ENCODE peak calls at places on chromosomes 16 and 17, in seven cellular contexts. Q is sigmoid colon, S is colonic mucosa, E is heart right ventricle, U is uterus, X is fibroblast of the aortic adventitia, W is adrenal gland. K is an unnamed sample.

GRCh38 chr17:66953661-66954060 is 10.8 kb upstream of the CACNG4 start:
- DNase-seq in Q (no peak), S (no peak), E (no peak), U (no peak), X (no peak), W (no peak), K (no peak)

GRCh38 chr17:2122641-2123302 is 67.9 kb downstream of the HIC1 start:
- DNase-seq in Q (peak), S (peak), E (peak), U (peak), X (peak), W (peak), K (peak)

GRCh38 chr17:80695979-80696378 is 151.3 kb downstream of the RPTOR start:
- DNase-seq in Q (no peak), S (no peak), E (no peak), U (no peak), X (no peak), W (peak), K (no peak)

GRCh38 chr16:72876981-72877373 is 171.0 kb downstream of the ZFHX3 start:
- DNase-seq in Q (no peak), S (no peak), E (no peak), U (no peak), X (no peak), W (no peak), K (peak)

GRCh38 chr16:8796469-8797363 is 723 bp downstream of the TMEM186 start:
- DNase-seq in Q (no peak), S (no peak), E (no peak), U (no peak), X (peak), W (no peak), K (no peak)

GRCh38 chr16:85162478-85163277 is 50.4 kb upstream of the CIBAR2 start:
- DNase-seq in Q (peak), S (peak), E (peak), U (peak), X (peak), W (peak), K (peak)

GRCh38 chr16:84569382-84569987 is 48.4 kb downstream of the COTL1 start:
- DNase-seq in Q (no peak), S (peak), E (no peak), U (no peak), X (peak), W (no peak), K (no peak)

GRCh38 chr16:77443834-77444460 is 9.1 kb upstream of the ADAMTS18 start:
- DNase-seq in Q (no peak), S (no peak), E (no peak), U (no peak), X (no peak), W (no peak), K (no peak)

GRCh38 chr17:72049914-72050313 is 70.9 kb upstream of the SOX9 start:
- DNase-seq in Q (no peak), S (no peak), E (no peak), U (no peak), X (no peak), W (no peak), K (no peak)

GRCh38 chr17:44793885-44794698 is 35.3 kb downstream of the ADAM11 start:
- DNase-seq in Q (peak), S (no peak), E (no peak), U (no peak), X (no peak), W (no peak), K (no peak)

GRCh38 chr17:73760186-73760758 is 116.0 kb upstream of the SDK2 start:
- DNase-seq in Q (no peak), S (no peak), E (no peak), U (no peak), X (no peak), W (no peak), K (no peak)

GRCh38 chr17:43671075-43671692 is 9.5 kb upstream of the MEOX1 start:
- DNase-seq in Q (no peak), S (no peak), E (peak), U (peak), X (peak), W (peak), K (no peak)

GRCh38 chr17:78184868-78185267 is 2.0 kb downstream of the TK1 start:
- DNase-seq in Q (no peak), S (no peak), E (no peak), U (no peak), X (no peak), W (no peak), K (no peak)

GRCh38 chr16:70746040-70746707 is 54.8 kb downstream of the VAC14 start:
- DNase-seq in Q (peak), S (peak), E (peak), U (peak), X (peak), W (peak), K (peak)

GRCh38 chr16:1696863-1697262 is 9.1 kb upstream of the MAPK8IP3 start:
- DNase-seq in Q (no peak), S (no peak), E (no peak), U (no peak), X (no peak), W (no peak), K (no peak)

GRCh38 chr16:2462031-2462866 is 2.3 kb downstream of the TEDC2 start:
- DNase-seq in Q (no peak), S (no peak), E (no peak), U (no peak), X (no peak), W (no peak), K (no peak)

GRCh38 chr16:29825145-29826044 is 5.1 kb downstream of the MVP start:
- DNase-seq in Q (peak), S (peak), E (peak), U (peak), X (peak), W (peak), K (no peak)

GRCh38 chr16:22670551-22670970 is 143.4 kb upstream of the HS3ST2 start:
- DNase-seq in Q (peak), S (no peak), E (no peak), U (no peak), X (no peak), W (no peak), K (peak)

GRCh38 chr16:72013389-72013788 is 4.8 kb downstream of the DHODH start:
- DNase-seq in Q (no peak), S (no peak), E (no peak), U (peak), X (peak), W (no peak), K (no peak)

GRCh38 chr16:17370233-17371013 is 100.3 kb downstream of the XYLT1 start:
- DNase-seq in Q (no peak), S (no peak), E (no peak), U (no peak), X (peak), W (no peak), K (no peak)

GRCh38 chr17:33369876-33370275 is 76.8 kb upstream of the ASIC2 start:
- DNase-seq in Q (no peak), S (no peak), E (no peak), U (no peak), X (no peak), W (no peak), K (no peak)

GRCh38 chr16:87342978-87343752 is 26.0 kb upstream of the C16orf95 start:
- DNase-seq in Q (no peak), S (no peak), E (no peak), U (no peak), X (no peak), W (no peak), K (no peak)

GRCh38 chr16:4316103-4316731 is 350 bp downstream of the GLIS2 start:
- DNase-seq in Q (peak), S (no peak), E (no peak), U (peak), X (no peak), W (no peak), K (no peak)

GRCh38 chr17:65550758-65551157 is 10.7 kb downstream of the AXIN2 start:
- DNase-seq in Q (no peak), S (peak), E (no peak), U (no peak), X (no peak), W (no peak), K (no peak)

GRCh38 chr17:66747561-66748275 is 87.2 kb upstream of the CACNG5 start:
- DNase-seq in Q (peak), S (no peak), E (no peak), U (no peak), X (peak), W (peak), K (no peak)

GRCh38 chr16:27461483-27462171 is 59.7 kb downstream of the IL21R start:
- DNase-seq in Q (no peak), S (no peak), E (no peak), U (no peak), X (no peak), W (no peak), K (no peak)

GRCh38 chr16:17493012-17493411 is 22.3 kb upstream of the XYLT1 start:
- DNase-seq in Q (no peak), S (no peak), E (no peak), U (no peak), X (no peak), W (no peak), K (no peak)

GRCh38 chr16:31876955-31877828 is 3.6 kb downstream of the ZNF267 start:
- DNase-seq in Q (no peak), S (no peak), E (no peak), U (no peak), X (peak), W (no peak), K (no peak)

GRCh38 chr16:9072806-9073341 is 18.6 kb upstream of the HAPSTR1 start:
- DNase-seq in Q (no peak), S (no peak), E (no peak), U (no peak), X (peak), W (no peak), K (no peak)

DNA sequence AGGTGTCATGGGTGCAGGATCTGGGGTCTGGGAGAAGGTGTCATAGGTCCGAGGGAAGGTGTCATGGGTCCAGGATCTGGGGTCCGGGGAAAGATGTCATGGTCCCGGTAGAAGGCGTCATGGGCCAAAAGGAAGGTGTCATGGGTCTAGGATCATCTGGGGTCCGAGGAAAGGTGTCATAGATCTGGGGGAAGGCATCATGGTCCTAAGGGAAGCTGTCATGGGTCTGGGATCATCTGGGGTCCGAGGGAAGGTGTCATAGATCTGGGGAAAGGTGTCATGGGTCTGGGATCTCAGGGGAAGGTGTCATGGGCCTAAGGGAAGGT is 972 bp downstream of the RAB40C start:
- DNase-seq in Q (peak), S (no peak), E (no peak), U (no peak), X (no peak), W (no peak), K (no peak)
- H3K4me3 ChIP-seq in Q (peak), S (peak), E (peak), U (peak), X (peak), W (peak), K (peak)

GRCh38 chr16:68083861-68084503 is 1.2 kb upstream of the NFATC3 start:
- DNase-seq in Q (peak), S (peak), E (no peak), U (no peak), X (no peak), W (no peak), K (no peak)
- TF ChIP-seq CTCF in Q (no peak), S (no peak), E (no peak), U (no peak), X (no peak), W (no peak), K (no peak)

GRCh38 chr16:88781140-88782077 is 3.6 kb downstream of the PIEZO1 start:
- DNase-seq in Q (no peak), S (no peak), E (no peak), U (no peak), X (no peak), W (no peak), K (no peak)

GRCh38 chr16:88782454-88783390 is 2.3 kb downstream of the PIEZO1 start:
- DNase-seq in Q (peak), S (no peak), E (no peak), U (peak), X (peak), W (peak), K (no peak)

GRCh38 chr16:88779406-88780099 is 5.5 kb downstream of the PIEZO1 start:
- DNase-seq in Q (peak), S (no peak), E (peak), U (peak), X (peak), W (no peak), K (no peak)

GRCh38 chr16:88778541-88779065 is 6.4 kb downstream of the PIEZO1 start:
- DNase-seq in Q (no peak), S (no peak), E (no peak), U (no peak), X (no peak), W (no peak), K (no peak)

DNA sequence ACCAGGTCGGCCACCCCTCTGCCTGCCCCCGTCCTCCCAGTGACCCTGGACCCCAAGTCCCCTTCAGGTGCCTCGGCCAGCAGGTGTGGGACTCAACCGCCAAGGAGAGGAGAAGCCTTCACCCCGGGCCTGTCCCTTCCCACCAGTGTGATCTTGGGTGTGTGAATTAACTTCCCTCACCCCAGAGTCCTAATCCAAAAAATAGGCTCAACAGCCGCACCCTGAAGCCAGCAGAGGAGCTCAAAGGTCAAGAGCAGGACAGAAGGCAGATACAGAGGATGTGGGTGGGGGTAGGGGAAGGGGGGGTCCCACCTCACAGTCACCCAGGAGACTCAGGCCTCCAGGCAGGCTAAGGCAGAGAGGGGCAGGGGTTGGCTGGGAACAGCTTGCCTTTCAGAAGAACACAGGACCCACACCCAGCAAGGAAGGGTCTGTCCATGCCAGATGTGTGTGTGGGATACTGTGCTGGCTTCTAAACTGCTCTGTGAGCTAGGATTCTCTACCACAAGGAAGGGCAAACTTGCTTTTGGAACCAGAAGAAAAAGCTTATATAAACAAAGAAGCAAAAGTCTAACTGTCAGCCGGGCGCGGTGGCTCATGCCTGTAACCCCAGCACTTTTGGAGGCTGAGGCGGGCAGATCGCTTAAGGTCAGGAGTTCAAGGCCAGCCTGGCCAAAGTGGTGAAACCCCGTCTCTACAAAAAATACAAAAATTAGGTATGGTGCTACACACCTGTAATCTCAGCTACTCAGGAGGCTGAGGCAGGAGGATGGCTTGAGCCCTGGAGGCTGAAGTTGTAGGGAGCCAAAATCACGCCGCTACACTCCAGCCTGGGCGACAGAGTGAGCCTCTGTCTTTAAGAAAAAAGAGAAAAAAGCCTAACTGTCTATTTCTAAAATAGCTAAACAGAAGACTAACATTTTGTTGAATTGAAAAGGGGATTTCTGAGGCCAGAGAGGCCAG is 4.6 kb downstream of the PIEZO1 start:
- DNase-seq in Q (no peak), S (no peak), E (no peak), U (no peak), X (no peak), W (no peak), K (no peak)
- H3K4me3 ChIP-seq in Q (peak), S (no peak), E (no peak), U (no peak), X (no peak), W (no peak), K (no peak)

DNA sequence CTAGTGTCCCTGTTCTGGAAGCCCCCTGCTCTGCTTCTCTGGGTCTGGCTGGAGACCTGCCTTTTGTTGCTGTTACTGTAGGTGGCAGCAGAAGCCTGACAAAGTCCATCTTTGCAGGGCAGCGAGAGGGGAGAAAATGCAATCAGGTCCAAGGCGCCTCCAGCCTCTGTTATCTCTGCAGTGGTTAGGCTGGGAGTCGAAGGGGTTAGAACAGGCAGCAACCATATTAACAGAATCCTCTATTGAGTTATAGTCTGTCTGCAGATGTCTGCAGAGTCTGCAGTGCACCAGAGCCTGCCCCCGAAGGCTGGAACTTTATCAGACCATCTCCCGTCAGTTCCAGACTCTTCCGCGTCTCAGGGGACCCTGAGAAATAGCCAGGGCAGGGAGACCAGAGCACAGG is 404.9 kb upstream of the EEF2KMT start:
- DNase-seq in Q (no peak), S (no peak), E (no peak), U (no peak), X (no peak), W (no peak), K (no peak)
- TF ChIP-seq CTCF in Q (no peak), S (no peak), E (no peak), U (no peak), X (no peak), W (peak), K (no peak)

DNA sequence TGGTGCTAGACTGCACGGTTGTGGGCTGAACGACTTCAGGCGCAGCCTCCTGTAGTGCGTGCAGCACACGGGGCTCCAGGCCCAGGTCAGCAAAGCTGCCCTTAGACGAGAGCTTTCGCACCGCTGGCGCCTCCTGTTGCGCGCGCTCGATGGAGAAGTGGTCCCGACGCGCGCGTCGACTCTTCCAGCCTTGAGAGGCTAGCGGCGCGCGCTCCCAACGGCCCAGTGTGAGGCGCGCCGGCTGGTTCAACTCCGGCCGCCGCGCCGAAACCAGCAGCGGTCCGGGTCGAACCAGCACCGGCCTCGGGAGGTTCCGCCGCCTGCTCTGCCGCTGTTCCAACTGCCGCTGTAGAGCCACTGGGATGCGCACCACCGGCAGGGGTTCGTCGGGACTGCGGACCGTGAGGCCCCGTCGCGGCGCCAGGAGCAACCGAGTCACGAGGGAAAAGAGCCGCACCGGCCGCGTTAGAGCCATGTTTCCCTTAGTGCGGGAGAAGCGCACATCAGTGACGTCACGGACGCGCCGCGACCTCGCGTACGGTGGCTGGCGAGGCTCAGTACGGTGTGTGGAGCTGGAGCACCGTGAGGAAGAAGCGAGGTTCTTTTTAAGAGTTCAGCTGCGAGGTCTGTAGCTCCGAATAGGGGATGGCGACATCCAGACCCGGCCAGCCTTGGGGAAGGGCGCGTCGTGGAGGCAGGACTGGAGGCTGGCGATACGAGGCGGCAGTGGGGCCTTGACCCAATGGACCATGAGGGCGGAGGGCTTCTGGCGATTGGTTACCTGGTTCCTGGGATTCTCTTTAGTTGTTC is at the start of the genes DDX28 and DUS2:
- DNase-seq in Q (peak), S (peak), E (peak), U (peak), X (peak), W (peak), K (peak)
- H3K4me3 ChIP-seq in Q (peak), S (peak), E (peak), U (peak), X (peak), W (peak), K (peak)

GRCh38 chr16:14641877-14642276 is 9.1 kb downstream of the BFAR start:
- DNase-seq in Q (no peak), S (no peak), E (no peak), U (no peak), X (no peak), W (no peak), K (no peak)
- TF ChIP-seq CTCF in Q (no peak), S (no peak), E (no peak), U (no peak), X (no peak), W (no peak), K (no peak)

DNA sequence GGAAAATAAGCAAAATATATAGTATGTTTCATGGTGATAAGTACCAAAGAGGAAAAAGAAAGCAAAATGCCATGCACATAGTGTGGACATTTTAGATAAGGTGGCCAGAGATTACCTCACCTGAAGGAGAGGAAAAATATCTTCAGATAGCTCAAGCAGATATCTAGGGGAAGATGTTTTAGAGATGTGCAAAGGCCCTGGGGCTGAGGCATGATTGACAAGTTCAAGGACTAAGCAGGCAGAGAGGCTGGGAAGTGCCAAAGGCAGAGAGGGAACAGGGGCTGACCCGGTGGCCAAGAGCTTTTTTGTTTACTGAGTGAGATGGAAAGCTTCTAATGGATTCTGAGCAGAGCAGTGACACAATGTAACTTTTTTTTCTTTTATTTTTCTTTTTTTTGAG is 4.4 kb upstream of the MT4 start:
- DNase-seq in Q (no peak), S (no peak), E (no peak), U (no peak), X (no peak), W (no peak), K (no peak)
- H3K4me3 ChIP-seq in Q (no peak), S (no peak), E (no peak), U (no peak), X (no peak), W (no peak), K (no peak)

K was measured in tibial artery.